ENCODE peak calls at places on chromosomes 5 and 9, in six cellular contexts. C is NCI-H187 treated with DMSO at 0.1 percent for 48 hours, H is activated T-cell treated with anti-CD3 and anti-CD28 coated beads for 1 hour, I is cerebellar cortex, L is H54, P is left ventricle myocardium inferior. U is an unnamed sample.

GRCh38 chr5:16666861-16667481 is 50.2 kb upstream of the RETREG1 start:
- DNase-seq in C (no peak), H (peak; percentile 19), I (peak; percentile 81), L (no peak), P (peak; percentile 66), U (peak; percentile 34)

GRCh38 chr9:995192-995591 is 18.7 kb downstream of the DMRT3 start:
- DNase-seq in C (no peak), H (no peak), I (no peak), L (no peak), P (no peak), U (no peak)

GRCh38 chr5:150209020-150209635 is 19.3 kb downstream of the SLC6A7 start:
- DNase-seq in C (no peak), H (peak; percentile 10), I (no peak), L (peak; percentile 94), P (no peak), U (no peak)

GRCh38 chr5:72842816-72843215 is 26.4 kb downstream of the TNPO1 start:
- DNase-seq in C (no peak), H (no peak), I (no peak), L (peak; percentile 31), P (no peak), U (no peak)

GRCh38 chr5:73955447-73955846 is 329.5 kb downstream of the ARHGEF28 start:
- DNase-seq in C (no peak), H (no peak), I (no peak), L (no peak), P (no peak), U (no peak)

GRCh38 chr9:82949203-82949602 is 113.7 kb downstream of the RASEF start:
- DNase-seq in C (no peak), H (no peak), I (no peak), L (no peak), P (no peak), U (no peak)

GRCh38 chr5:149175346-149176113 is 34.2 kb downstream of the ABLIM3 start:
- DNase-seq in C (no peak), H (no peak), I (peak; percentile 85), L (no peak), P (peak; percentile 82), U (no peak)

GRCh38 chr9:21906878-21907277 is 87.3 kb downstream of the CDKN2A start:
- DNase-seq in C (no peak), H (no peak), I (no peak), L (no peak), P (no peak), U (no peak)

GRCh38 chr5:31638286-31638685 is 645 bp upstream of the PDZD2 start:
- DNase-seq in C (no peak), H (no peak), I (no peak), L (no peak), P (peak; percentile 45), U (no peak)

GRCh38 chr9:124342402-124342945 is 72.8 kb downstream of the PSMB7 start:
- DNase-seq in C (no peak), H (no peak), I (no peak), L (no peak), P (no peak), U (no peak)

GRCh38 chr5:8601831-8602354 is 732.9 kb downstream of the MTRR start:
- DNase-seq in C (no peak), H (no peak), I (no peak), L (no peak), P (no peak), U (no peak)

GRCh38 chr5:137040641-137041340 is 458.3 kb downstream of the SPOCK1 start:
- DNase-seq in C (no peak), H (no peak), I (peak; percentile 71), L (no peak), P (no peak), U (no peak)

GRCh38 chr9:95644377-95644776 is 127.6 kb upstream of the PTCH1 start:
- DNase-seq in C (no peak), H (no peak), I (no peak), L (no peak), P (no peak), U (no peak)

GRCh38 chr9:5863092-5863746 is 27.5 kb upstream of the MLANA start:
- DNase-seq in C (no peak), H (no peak), I (no peak), L (no peak), P (no peak), U (no peak)

GRCh38 chr9:114551750-114552685 is 35.6 kb upstream of the ATP6V1G1 start:
- DNase-seq in C (no peak), H (no peak), I (peak; percentile 37), L (peak; percentile 90), P (no peak), U (no peak)

GRCh38 chr5:37735649-37736347 is 104.0 kb downstream of the GDNF start:
- DNase-seq in C (no peak), H (no peak), I (no peak), L (no peak), P (no peak), U (no peak)

U was measured in CD4-positive, alpha-beta memory T cell.